ENCODE peak calls at places on chromosomes 11 and 22, in four cellular contexts. O, Y, U and B are unnamed samples. For H3K4me1, the result is how much of the 10 kb centered on the place peaks cover.

GRCh38 chr11:97938789-97939188 is 1082.0 kb upstream of the CNTN5 start:
- DNase-seq in O (no peak), Y (no peak), U (no peak), B (no peak)

GRCh38 chr11:59669611-59670009 is 773 bp upstream of the PATL1 start:
- DNase-seq in O (no peak), Y (no peak), U (peak), B (peak)

GRCh38 chr22:44824271-44824670 is 71.9 kb downstream of the ARHGAP8 start:
- DNase-seq in O (no peak), Y (no peak), U (no peak), B (no peak)

GRCh38 chr11:109426442-109426841 is 4.5 kb downstream of the C11orf87 start:
- DNase-seq in O (no peak), Y (no peak), U (no peak), B (no peak)

GRCh38 chr22:49629586-49630447 is 197.9 kb downstream of the BRD1 start:
- DNase-seq in O (no peak), Y (no peak), U (no peak), B (no peak)

GRCh38 chr11:120403966-120404365 is 67.8 kb downstream of the ARHGEF12 start:
- DNase-seq in O (no peak), Y (no peak), U (no peak), B (no peak)

GRCh38 chr11:128502736-128503135 is 84.6 kb downstream of the ETS1 start:
- DNase-seq in O (peak), Y (no peak), U (peak), B (peak)

GRCh38 chr22:28299760-28300159 is 379.9 kb downstream of the TTC28 start:
- DNase-seq in O (no peak), Y (no peak), U (peak), B (peak)

GRCh38 chr11:16818284-16818683 is 79.8 kb downstream of the C11orf58 start:
- DNase-seq in O (peak), Y (no peak), U (no peak), B (peak)

GRCh38 chr22:23673826-23674690 is 16.8 kb upstream of the RGL4 start:
- DNase-seq in O (no peak), Y (no peak), U (no peak), B (no peak)

GRCh38 chr22:42300286-42301071 is 30.0 kb upstream of the TCF20 start:
- DNase-seq in O (no peak), Y (no peak), U (no peak), B (no peak)

GRCh38 chr11:114447892-114448291 is 8.6 kb downstream of the REXO2 start:
- DNase-seq in O (no peak), Y (no peak), U (peak), B (peak)

GRCh38 chr11:113398669-113399430 is 11.3 kb downstream of the ANKK1 start:
- DNase-seq in O (no peak), Y (no peak), U (no peak), B (no peak)

GRCh38 chr11:75347781-75348613 is 3.5 kb downstream of the ARRB1 start:
- DNase-seq in O (peak), Y (no peak), U (peak), B (peak)

GRCh38 chr11:93236741-93237675 is 39.2 kb upstream of the SLC36A4 start:
- DNase-seq in O (peak), Y (peak), U (peak), B (peak)

GRCh38 chr11:121024989-121025388 is 1.1 kb downstream of the TBCEL start:
- DNase-seq in O (no peak), Y (peak), U (no peak), B (peak)

GRCh38 chr11:126328938-126329643 is 25.2 kb downstream of the DCPS start:
- DNase-seq in O (no peak), Y (no peak), U (no peak), B (no peak)

GRCh38 chr11:58334708-58335107 is 24.2 kb downstream of the OR5B17 start:
- DNase-seq in O (peak), Y (no peak), U (peak), B (peak)

GRCh38 chr11:126824035-126824607 is 176.4 kb downstream of the KIRREL3 start:
- DNase-seq in O (no peak), Y (no peak), U (no peak), B (no peak)

GRCh38 chr22:45580703-45581381 is 78.2 kb downstream of the FBLN1 start:
- DNase-seq in O (no peak), Y (no peak), U (no peak), B (no peak)

GRCh38 chr22:26846645-26847044 is 189.3 kb downstream of the MIAT start:
- DNase-seq in O (no peak), Y (no peak), U (no peak), B (no peak)

GRCh38 chr11:130112071-130112830 is 42.6 kb downstream of the APLP2 start:
- DNase-seq in O (no peak), Y (no peak), U (no peak), B (no peak)

GRCh38 chr22:49924113-49924833 is 5.8 kb downstream of the CRELD2 start:
- DNase-seq in O (no peak), Y (no peak), U (no peak), B (no peak)

GRCh38 chr11:2208691-2209369 is 37.2 kb upstream of the TH start:
- DNase-seq in O (no peak), Y (no peak), U (no peak), B (no peak)

GRCh38 chr11:119306373-119306890 is 10.5 kb downstream of the MCAM start:
- DNase-seq in O (peak), Y (no peak), U (peak), B (peak)

GRCh38 chr11:134242376-134242775 is 10.8 kb downstream of the THYN1 start:
- DNase-seq in O (no peak), Y (no peak), U (no peak), B (no peak)

GRCh38 chr22:37195921-37196320 is 7.9 kb upstream of the C1QTNF6 start:
- DNase-seq in O (peak), Y (no peak), U (peak), B (no peak)

GRCh38 chr11:3962406-3962840 is 107.0 kb downstream of the STIM1 start:
- DNase-seq in O (peak), Y (no peak), U (peak), B (peak)

GRCh38 chr11:47464479-47464878 is 15.5 kb upstream of the RAPSN start:
- DNase-seq in O (no peak), Y (no peak), U (no peak), B (peak)

GRCh38 chr11:122105009-122105828 is 10.8 kb downstream of the BLID start:
- DNase-seq in O (no peak), Y (no peak), U (no peak), B (no peak)

GRCh38 chr11:70268526-70268925 is 2.0 kb upstream of the PPFIA1 start:
- DNase-seq in O (no peak), Y (no peak), U (no peak), B (no peak)

GRCh38 chr11:70271635-70271953 is 1.1 kb downstream of the PPFIA1 start:
- DNase-seq in O (no peak), Y (no peak), U (no peak), B (no peak)

GRCh38 chr11:70270877-70271634 is 566 bp downstream of the PPFIA1 start:
- DNase-seq in O (peak), Y (peak), U (peak), B (peak)

GRCh38 chr11:70270104-70270876 is at the start of gene PPFIA1:
- DNase-seq in O (peak), Y (peak), U (peak), B (peak)

GRCh38 chr11:70272009-70272408 is 1.5 kb downstream of the PPFIA1 start:
- DNase-seq in O (no peak), Y (no peak), U (no peak), B (no peak)
- H3K4me1 ChIP-seq in O (under half), Y (under half), U (under half), B (under half)

GRCh38 chr11:77471520-77472234 is 2.2 kb downstream of the PAK1 start:
- DNase-seq in O (no peak), Y (peak), U (peak), B (no peak)
- TF ChIP-seq CTCF in O (no peak), Y (peak), U (peak), B (no peak)

GRCh38 chr11:69053169-69053477 is 4.4 kb downstream of the TPCN2 start:
- DNase-seq in O (no peak), Y (no peak), U (no peak), B (no peak)
- H3K4me1 ChIP-seq in O (under half), Y (under half), U (under half), B (under half)

GRCh38 chr11:66311965-66312548 is 4.8 kb downstream of the CD248 start:
- DNase-seq in O (peak), Y (peak), U (peak), B (peak)
- TF ChIP-seq CTCF in O (no peak), Y (peak), U (peak), B (peak)